ENCODE peak calls at places on chromosomes 2 and 18, in four cellular contexts. One of them, this sample, is unnamed.

GRCh38 chr2:44358498-44358897 is 2.8 kb downstream of the PREPL start:
- DNase-seq in choroid plexus epithelial cell: peak
- DNase-seq in AG10803: peak
- DNase-seq in esophagus squamous epithelium: no peak
- DNase-seq in this sample: peak

GRCh38 chr2:65473045-65473444 is 40.6 kb upstream of the SPRED2 start:
- DNase-seq in AG10803: no peak
- DNase-seq in choroid plexus epithelial cell: no peak
- DNase-seq in esophagus squamous epithelium: no peak
- DNase-seq in this sample: no peak

GRCh38 chr2:110872521-110872920 is 140.1 kb downstream of the ACOXL start:
- DNase-seq in choroid plexus epithelial cell: no peak
- DNase-seq in AG10803: no peak
- DNase-seq in esophagus squamous epithelium: no peak
- DNase-seq in this sample: no peak

GRCh38 chr2:240426797-240427721 is 8.4 kb upstream of the GPC1 start:
- DNase-seq in choroid plexus epithelial cell: peak
- DNase-seq in esophagus squamous epithelium: no peak
- DNase-seq in AG10803: peak
- DNase-seq in this sample: peak

GRCh38 chr2:169877406-169877805 is 50.2 kb downstream of the UBR3 start:
- DNase-seq in choroid plexus epithelial cell: peak
- DNase-seq in esophagus squamous epithelium: no peak
- DNase-seq in AG10803: peak
- DNase-seq in this sample: no peak

GRCh38 chr2:36369163-36369562 is 13.6 kb downstream of the CRIM1 start:
- DNase-seq in choroid plexus epithelial cell: peak
- DNase-seq in AG10803: no peak
- DNase-seq in esophagus squamous epithelium: no peak
- DNase-seq in this sample: no peak

GRCh38 chr2:217723078-217723477 is 279.7 kb downstream of the TNS1 start:
- DNase-seq in AG10803: peak
- DNase-seq in choroid plexus epithelial cell: no peak
- DNase-seq in esophagus squamous epithelium: no peak
- DNase-seq in this sample: no peak

GRCh38 chr2:17300141-17300540 is 218.1 kb downstream of the RAD51AP2 start:
- DNase-seq in AG10803: peak
- DNase-seq in esophagus squamous epithelium: no peak
- DNase-seq in choroid plexus epithelial cell: peak
- DNase-seq in this sample: no peak

GRCh38 chr2:152126664-152127063 is 27.8 kb upstream of the CACNB4 start:
- DNase-seq in AG10803: no peak
- DNase-seq in esophagus squamous epithelium: no peak
- DNase-seq in choroid plexus epithelial cell: no peak
- DNase-seq in this sample: no peak

GRCh38 chr2:101998556-101999121 is 6.9 kb downstream of the IL1R2 start:
- DNase-seq in esophagus squamous epithelium: no peak
- DNase-seq in choroid plexus epithelial cell: no peak
- DNase-seq in AG10803: no peak
- DNase-seq in this sample: no peak

GRCh38 chr2:223959688-223960087 is 2.4 kb downstream of the MRPL44 start:
- DNase-seq in AG10803: peak
- DNase-seq in choroid plexus epithelial cell: peak
- DNase-seq in esophagus squamous epithelium: no peak
- DNase-seq in this sample: peak

GRCh38 chr2:89848114-89848513 is 1156.6 kb downstream of the RPIA start:
- DNase-seq in esophagus squamous epithelium: no peak
- DNase-seq in AG10803: no peak
- DNase-seq in choroid plexus epithelial cell: no peak
- DNase-seq in this sample: no peak

GRCh38 chr2:15212249-15212648 is 348.9 kb downstream of the NBAS start:
- DNase-seq in AG10803: no peak
- DNase-seq in esophagus squamous epithelium: no peak
- DNase-seq in choroid plexus epithelial cell: no peak
- DNase-seq in this sample: no peak

GRCh38 chr18:54358495-54358793 is 738 bp downstream of the C18orf54 start:
- DNase-seq in AG10803: peak
- DNase-seq in choroid plexus epithelial cell: peak
- DNase-seq in esophagus squamous epithelium: no peak
- DNase-seq in this sample: peak

GRCh38 chr18:62925031-62925688 is 209.8 kb downstream of the PHLPP1 start:
- DNase-seq in esophagus squamous epithelium: no peak
- DNase-seq in AG10803: peak
- DNase-seq in choroid plexus epithelial cell: no peak
- DNase-seq in this sample: no peak

GRCh38 chr2:14632133-14632936 is at the start of gene LRATD1:
- DNase-seq in choroid plexus epithelial cell: peak
- DNase-seq in AG10803: peak
- DNase-seq in esophagus squamous epithelium: peak
- DNase-seq in this sample: peak

GRCh38 chr2:101337877-101338276 is 29.4 kb upstream of the RNF149 start:
- DNase-seq in esophagus squamous epithelium: no peak
- DNase-seq in choroid plexus epithelial cell: peak
- DNase-seq in AG10803: peak
- DNase-seq in this sample: no peak

GRCh38 chr2:230318190-230319121 is 8.5 kb upstream of the SP140L start:
- DNase-seq in esophagus squamous epithelium: no peak
- DNase-seq in AG10803: no peak
- DNase-seq in choroid plexus epithelial cell: no peak
- DNase-seq in this sample: no peak
- H3K4me3 ChIP-seq in esophagus squamous epithelium: no peak
- H3K4me3 ChIP-seq in AG10803: no peak
- H3K4me3 ChIP-seq in choroid plexus epithelial cell: no peak
- H3K4me3 ChIP-seq in this sample: no peak

GRCh38 chr18:34866310-34866709 is 156.2 kb downstream of the DTNA start:
- DNase-seq in AG10803: no peak
- DNase-seq in esophagus squamous epithelium: no peak
- DNase-seq in choroid plexus epithelial cell: no peak
- DNase-seq in this sample: no peak

GRCh38 chr18:34864836-34865497 is 154.9 kb downstream of the DTNA start:
- DNase-seq in AG10803: no peak
- DNase-seq in esophagus squamous epithelium: no peak
- DNase-seq in choroid plexus epithelial cell: no peak
- DNase-seq in this sample: no peak

GRCh38 chr18:34867520-34867919 is 157.4 kb downstream of the DTNA start:
- DNase-seq in AG10803: no peak
- DNase-seq in esophagus squamous epithelium: no peak
- DNase-seq in choroid plexus epithelial cell: no peak
- DNase-seq in this sample: no peak

GRCh38 chr18:34870916-34871315 is 160.8 kb downstream of the DTNA start:
- DNase-seq in esophagus squamous epithelium: no peak
- DNase-seq in AG10803: no peak
- DNase-seq in choroid plexus epithelial cell: no peak
- DNase-seq in this sample: no peak

DNA sequence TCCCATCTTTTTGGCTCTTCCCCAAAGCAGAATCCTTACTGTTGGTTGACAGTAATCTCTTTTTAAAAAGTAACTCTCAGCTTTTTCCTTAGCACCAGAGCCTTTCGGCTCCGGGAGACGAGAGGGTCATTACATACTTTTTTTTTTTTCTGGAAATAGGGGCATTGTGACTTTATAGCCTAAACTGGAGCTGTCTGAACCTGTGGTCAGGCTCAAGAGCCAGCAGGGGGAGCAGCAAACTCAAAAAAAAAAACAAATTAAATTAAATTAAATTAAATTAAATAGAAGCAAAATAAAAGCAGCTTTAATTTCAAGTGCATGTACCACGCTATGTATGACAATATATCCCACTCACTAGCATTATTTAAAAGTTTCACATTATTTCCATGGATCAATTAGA is 156.6 kb downstream of the DTNA start:
- DNase-seq in choroid plexus epithelial cell: peak
- DNase-seq in esophagus squamous epithelium: no peak
- DNase-seq in AG10803: peak
- DNase-seq in this sample: no peak
- TF ChIP-seq CTCF in choroid plexus epithelial cell: peak
- TF ChIP-seq CTCF in esophagus squamous epithelium: peak
- TF ChIP-seq CTCF in AG10803: peak
- TF ChIP-seq CTCF in this sample: peak

GRCh38 chr18:28178720-28179119 is 1.8 kb upstream of the CDH2 start:
- DNase-seq in choroid plexus epithelial cell: peak
- DNase-seq in AG10803: peak
- DNase-seq in esophagus squamous epithelium: no peak
- DNase-seq in this sample: no peak
- H3K4me3 ChIP-seq in choroid plexus epithelial cell: peak
- H3K4me3 ChIP-seq in AG10803: peak
- H3K4me3 ChIP-seq in esophagus squamous epithelium: no peak
- H3K4me3 ChIP-seq in this sample: no peak

DNA sequence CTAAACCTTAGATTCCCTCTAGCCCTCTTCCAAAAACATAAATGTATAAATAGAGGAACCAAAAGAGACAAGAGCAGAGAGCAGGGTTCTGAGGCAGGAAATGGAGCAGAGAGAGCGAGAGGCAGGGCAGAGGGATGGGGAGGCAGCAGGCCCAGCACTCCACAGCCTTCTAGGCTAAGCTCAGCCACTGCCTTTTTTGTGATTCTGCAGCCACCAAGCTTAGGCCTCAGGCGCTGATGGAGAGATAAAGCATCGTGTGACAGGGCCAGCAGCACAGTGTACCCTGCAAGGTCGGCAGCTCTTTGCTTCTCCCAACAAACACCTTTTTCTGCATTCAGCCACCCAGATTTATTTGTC is 14.4 kb upstream of the MAT2A start:
- DNase-seq in esophagus squamous epithelium: no peak
- DNase-seq in AG10803: no peak
- DNase-seq in choroid plexus epithelial cell: no peak
- DNase-seq in this sample: peak
- TF ChIP-seq CTCF in esophagus squamous epithelium: no peak
- TF ChIP-seq CTCF in AG10803: no peak
- TF ChIP-seq CTCF in choroid plexus epithelial cell: no peak
- TF ChIP-seq CTCF in this sample: no peak

GRCh38 chr18:23151414-23152099 is 16.3 kb downstream of the CABLES1 start:
- DNase-seq in esophagus squamous epithelium: no peak
- DNase-seq in choroid plexus epithelial cell: no peak
- DNase-seq in AG10803: no peak
- DNase-seq in this sample: no peak

GRCh38 chr18:23145613-23146012 is 10.3 kb downstream of the CABLES1 start:
- DNase-seq in choroid plexus epithelial cell: no peak
- DNase-seq in AG10803: no peak
- DNase-seq in esophagus squamous epithelium: no peak
- DNase-seq in this sample: no peak

GRCh38 chr18:23146861-23147469 is 11.7 kb downstream of the CABLES1 start:
- DNase-seq in esophagus squamous epithelium: no peak
- DNase-seq in choroid plexus epithelial cell: no peak
- DNase-seq in AG10803: no peak
- DNase-seq in this sample: no peak

GRCh38 chr18:23149570-23149969 is 14.3 kb downstream of the CABLES1 start:
- DNase-seq in AG10803: no peak
- DNase-seq in choroid plexus epithelial cell: no peak
- DNase-seq in esophagus squamous epithelium: no peak
- DNase-seq in this sample: no peak

GRCh38 chr18:23148382-23148781 is 13.1 kb downstream of the CABLES1 start:
- DNase-seq in esophagus squamous epithelium: no peak
- DNase-seq in AG10803: no peak
- DNase-seq in choroid plexus epithelial cell: no peak
- DNase-seq in this sample: no peak
- H3K4me3 ChIP-seq in esophagus squamous epithelium: no peak
- H3K4me3 ChIP-seq in AG10803: no peak
- H3K4me3 ChIP-seq in choroid plexus epithelial cell: no peak
- H3K4me3 ChIP-seq in this sample: no peak

This sample was measured in body of pancreas.